ENCODE peak calls at places on chromosomes 3 and 15, in nine cellular contexts. R is Peyer's patch, J is heart left ventricle, C is testis, F is upper lobe of left lung, H is uterus, T is tibial nerve, V is stomach, N is esophagus squamous epithelium. L is an unnamed sample.

GRCh38 chr3:194076486-194076885 is 59.5 kb upstream of the HES1 start:
- DNase-seq in R (peak), J (no peak), C (no peak), F (no peak), H (no peak), T (no peak), V (no peak), N (no peak), L (no peak)

GRCh38 chr15:91049378-91050127 is 27.2 kb upstream of the VPS33B start:
- DNase-seq in R (peak), J (peak), C (peak), F (peak), H (peak), T (peak), V (peak), N (no peak), L (peak)

GRCh38 chr3:139953131-139953910 is 18.3 kb downstream of the CLSTN2 start:
- DNase-seq in R (no peak), J (no peak), C (no peak), F (no peak), H (no peak), T (no peak), V (no peak), N (no peak), L (no peak)

GRCh38 chr3:16801698-16802097 is 83.1 kb upstream of the PLCL2 start:
- DNase-seq in R (no peak), J (no peak), C (no peak), F (no peak), H (no peak), T (no peak), V (no peak), N (no peak), L (no peak)

GRCh38 chr15:90463381-90463780 is 66.3 kb upstream of the CRTC3 start:
- DNase-seq in R (no peak), J (peak), C (no peak), F (no peak), H (peak), T (no peak), V (no peak), N (no peak), L (peak)

GRCh38 chr3:31250116-31250813 is 282.5 kb upstream of the STT3B start:
- DNase-seq in R (no peak), J (no peak), C (no peak), F (no peak), H (no peak), T (no peak), V (no peak), N (no peak), L (no peak)

GRCh38 chr3:187255314-187255713 is 36.2 kb downstream of the MASP1 start:
- DNase-seq in R (no peak), J (no peak), C (peak), F (no peak), H (no peak), T (no peak), V (no peak), N (no peak), L (no peak)

GRCh38 chr15:25366058-25366457 is 72.8 kb downstream of the UBE3A start:
- DNase-seq in R (no peak), J (no peak), C (no peak), F (no peak), H (no peak), T (no peak), V (no peak), N (no peak), L (no peak)

GRCh38 chr15:65833501-65834220 is 35.6 kb upstream of the RAB11A start:
- DNase-seq in R (peak), J (no peak), C (no peak), F (peak), H (no peak), T (no peak), V (peak), N (no peak), L (peak)

GRCh38 chr15:26235864-26236263 is 372.7 kb upstream of the ATP10A start:
- DNase-seq in R (no peak), J (no peak), C (no peak), F (no peak), H (no peak), T (no peak), V (no peak), N (no peak), L (no peak)

GRCh38 chr3:42214565-42215283 is 51.3 kb downstream of the CCK start:
- DNase-seq in R (no peak), J (no peak), C (no peak), F (no peak), H (no peak), T (no peak), V (no peak), N (no peak), L (no peak)

DNA sequence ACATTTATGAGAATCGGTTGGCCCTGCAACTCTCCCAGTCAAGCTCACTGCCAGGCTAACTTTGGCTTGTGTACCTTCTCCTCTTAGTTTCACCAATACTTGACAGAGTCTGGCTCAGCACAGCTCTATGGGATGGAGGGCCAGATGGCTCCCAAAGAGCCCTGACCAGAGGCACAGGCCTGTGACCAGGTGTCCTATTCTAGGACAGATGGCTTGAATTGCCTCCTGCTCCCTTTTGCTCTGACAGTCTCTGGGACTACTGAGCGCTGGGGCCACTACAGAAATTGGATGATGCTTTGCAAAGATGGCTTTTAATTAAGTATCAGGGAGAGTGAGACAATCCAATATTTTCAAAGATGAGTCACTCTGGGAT is 10.3 kb upstream of the ARID3B start:
- DNase-seq in R (no peak), J (no peak), C (no peak), F (no peak), H (no peak), T (no peak), V (no peak), N (no peak), L (no peak)
- TF ChIP-seq POLR2A in R (no peak), J (no peak), C (no peak), F (no peak), H (no peak), T (no peak), V (no peak), N (no peak), L (no peak)

GRCh38 chr3:111045564-111045963 is 26.1 kb upstream of the NECTIN3 start:
- DNase-seq in R (no peak), J (no peak), C (no peak), F (no peak), H (no peak), T (no peak), V (no peak), N (no peak), L (no peak)

GRCh38 chr3:111047053-111047452 is 24.6 kb upstream of the NECTIN3 start:
- DNase-seq in R (no peak), J (no peak), C (no peak), F (no peak), H (no peak), T (no peak), V (no peak), N (no peak), L (no peak)

GRCh38 chr3:111047812-111048435 is 23.7 kb upstream of the NECTIN3 start:
- DNase-seq in R (no peak), J (no peak), C (no peak), F (no peak), H (no peak), T (no peak), V (no peak), N (no peak), L (no peak)

DNA sequence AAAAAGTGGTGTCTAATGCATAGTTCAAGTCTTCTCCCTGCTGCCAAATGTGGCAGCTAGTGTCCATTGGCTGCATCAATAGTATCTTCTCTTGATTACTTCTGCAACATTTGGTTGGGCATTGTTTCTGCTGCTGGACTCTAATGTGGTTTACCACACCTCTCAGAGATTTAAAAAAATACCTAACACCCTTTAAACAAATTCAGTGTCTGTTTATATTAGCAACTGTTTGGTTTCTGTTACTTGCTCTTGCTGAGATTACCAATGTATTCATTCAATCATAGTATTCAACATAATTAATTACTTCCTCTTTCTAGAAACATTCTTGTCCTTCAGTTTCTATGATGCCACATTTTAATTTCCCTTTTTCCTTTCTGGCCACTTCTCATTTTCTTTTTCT is 20.3 kb upstream of the NECTIN3 start:
- DNase-seq in R (no peak), J (no peak), C (no peak), F (no peak), H (no peak), T (no peak), V (no peak), N (no peak), L (no peak)
- H3K27ac ChIP-seq in R (no peak), J (no peak), C (no peak), F (no peak), H (no peak), T (no peak), V (no peak), N (no peak), L (no peak)

GRCh38 chr3:156710429-156710828 is 36.0 kb downstream of the TIPARP start:
- DNase-seq in R (no peak), J (no peak), C (no peak), F (no peak), H (no peak), T (no peak), V (no peak), N (no peak), L (no peak)
- TF ChIP-seq POLR2A in R (no peak), J (no peak), C (no peak), F (no peak), H (no peak), T (no peak), V (no peak), N (no peak), L (no peak)

GRCh38 chr15:60917469-60918130 is 311.5 kb downstream of the RORA start:
- DNase-seq in R (peak), J (peak), C (peak), F (peak), H (peak), T (peak), V (peak), N (no peak), L (peak)
- H3K27ac ChIP-seq in R (peak), J (peak), C (peak), F (peak), H (peak), T (peak), V (peak), N (peak), L (peak)

L was measured in gastrocnemius medialis.